ENCODE peak calls at places on chromosome 18, in six cellular contexts. O, M, Y, N, D and T are unnamed samples.

GRCh38 chr18:1013951-1014350 is 109.3 kb downstream of the ADCYAP1 start:
- DNase-seq in O (no peak), M (no peak), Y (no peak), N (no peak), D (no peak), T (no peak)

GRCh38 chr18:63962137-63962536 is 7.7 kb upstream of the SERPINB8 start:
- DNase-seq in O (no peak), M (no peak), Y (no peak), N (no peak), D (no peak), T (no peak)

GRCh38 chr18:27501651-27502050 is 316.5 kb upstream of the CHST9 start:
- DNase-seq in O (no peak), M (no peak), Y (no peak), N (no peak), D (no peak), T (no peak)

GRCh38 chr18:26819046-26819445 is 46.5 kb downstream of the AQP4 start:
- DNase-seq in O (no peak), M (no peak), Y (no peak), N (no peak), D (no peak), T (no peak)

GRCh38 chr18:37571266-37571665 is 5.7 kb upstream of the CELF4 start:
- DNase-seq in O (no peak), M (no peak), Y (no peak), N (no peak), D (no peak), T (no peak)

GRCh38 chr18:29862824-29863223 is 1179.7 kb downstream of the DSC3 start:
- DNase-seq in O (no peak), M (no peak), Y (no peak), N (no peak), D (no peak), T (no peak)

GRCh38 chr18:10015941-10016819 is 102.4 kb downstream of the VAPA start:
- DNase-seq in O (peak), M (no peak), Y (no peak), N (peak), D (no peak), T (peak)

GRCh38 chr18:697771-698170 is 14.7 kb downstream of the ENOSF1 start:
- DNase-seq in O (no peak), M (no peak), Y (no peak), N (no peak), D (no peak), T (no peak)

GRCh38 chr18:13437801-13438506 is 219.4 kb downstream of the LDLRAD4 start:
- DNase-seq in O (no peak), M (no peak), Y (no peak), N (peak), D (peak), T (no peak)

GRCh38 chr18:3451166-3451988 is 1.4 kb downstream of the TGIF1 start:
- DNase-seq in O (peak), M (peak), Y (peak), N (peak), D (peak), T (peak)

GRCh38 chr18:44579028-44579692 is 101.5 kb upstream of the SETBP1 start:
- DNase-seq in O (peak), M (peak), Y (peak), N (no peak), D (no peak), T (peak)

GRCh38 chr18:31223371-31223770 is 60.7 kb upstream of the DSC1 start:
- DNase-seq in O (no peak), M (no peak), Y (no peak), N (no peak), D (no peak), T (no peak)

GRCh38 chr18:61333746-61334490 is 688 bp downstream of the CDH20 start:
- DNase-seq in O (peak), M (no peak), Y (no peak), N (no peak), D (no peak), T (peak)

GRCh38 chr18:22346342-22346967 is 71.3 kb downstream of the CTAGE1 start:
- DNase-seq in O (peak), M (no peak), Y (no peak), N (no peak), D (peak), T (peak)

GRCh38 chr18:37668971-37669747 is 103.6 kb upstream of the CELF4 start:
- DNase-seq in O (no peak), M (no peak), Y (no peak), N (peak), D (no peak), T (no peak)

GRCh38 chr18:62788891-62789290 is 73.5 kb downstream of the PHLPP1 start:
- DNase-seq in O (peak), M (no peak), Y (no peak), N (no peak), D (peak), T (peak)

GRCh38 chr18:28267276-28267675 is 90.3 kb upstream of the CDH2 start:
- DNase-seq in O (no peak), M (no peak), Y (no peak), N (no peak), D (no peak), T (no peak)

GRCh38 chr18:33472554-33472953 is 32.0 kb upstream of the CCDC178 start:
- DNase-seq in O (no peak), M (no peak), Y (no peak), N (no peak), D (no peak), T (no peak)

GRCh38 chr18:63559567-63560491 is 17.7 kb downstream of the SERPINB12 start:
- DNase-seq in O (no peak), M (peak), Y (no peak), N (no peak), D (no peak), T (no peak)

GRCh38 chr18:35513181-35513932 is 15.6 kb upstream of the INO80C start:
- DNase-seq in O (peak), M (no peak), Y (no peak), N (no peak), D (peak), T (peak)

GRCh38 chr18:41155025-41155424 is 800.0 kb upstream of the PIK3C3 start:
- DNase-seq in O (no peak), M (no peak), Y (no peak), N (no peak), D (no peak), T (no peak)

GRCh38 chr18:21496277-21496835 is 104.1 kb downstream of the ESCO1 start:
- DNase-seq in O (no peak), M (no peak), Y (no peak), N (no peak), D (no peak), T (no peak)

GRCh38 chr18:49494660-49495059 is 7.6 kb upstream of the C18orf32 start:
- DNase-seq in O (no peak), M (no peak), Y (no peak), N (no peak), D (no peak), T (no peak)

GRCh38 chr18:49495074-49495473 is 8.0 kb upstream of the C18orf32 start:
- DNase-seq in O (no peak), M (no peak), Y (no peak), N (no peak), D (no peak), T (no peak)

GRCh38 chr18:49499046-49499637 is 12.1 kb upstream of the C18orf32 start:
- DNase-seq in O (no peak), M (no peak), Y (no peak), N (no peak), D (no peak), T (no peak)

GRCh38 chr18:49495480-49495879 is 8.4 kb upstream of the C18orf32 start:
- DNase-seq in O (no peak), M (no peak), Y (no peak), N (no peak), D (no peak), T (no peak)

GRCh38 chr18:49500136-49500921 is 13.3 kb upstream of the C18orf32 start:
- DNase-seq in O (no peak), M (no peak), Y (no peak), N (no peak), D (no peak), T (no peak)
- TF ChIP-seq CTCF in O (no peak), M (no peak), Y (no peak), N (no peak), D (no peak), T (peak)

DNA sequence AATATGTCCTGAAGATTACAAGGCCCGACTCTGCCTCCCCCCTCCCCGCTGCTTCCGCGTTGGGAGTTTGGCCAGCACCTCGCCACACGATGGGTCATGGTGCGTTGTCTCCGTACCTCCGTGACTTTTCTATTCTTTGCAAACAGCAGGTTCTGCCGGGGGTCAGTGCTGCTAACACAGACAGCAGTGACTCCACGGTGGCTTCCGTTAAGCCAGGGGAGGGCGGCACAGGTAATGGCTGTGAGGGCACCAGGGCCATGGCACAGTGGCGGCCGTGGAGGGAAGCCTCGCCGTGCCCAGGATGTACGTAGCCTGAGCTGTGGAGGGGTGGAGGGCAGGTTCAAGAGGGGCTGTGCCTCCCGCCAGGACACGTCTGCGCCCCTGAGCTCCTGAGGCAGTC is 115.5 kb downstream of the NFATC1 start:
- DNase-seq in O (no peak), M (no peak), Y (no peak), N (peak), D (peak), T (no peak)
- H3K4me3 ChIP-seq in O (no peak), M (no peak), Y (no peak), N (no peak), D (no peak), T (no peak)

DNA sequence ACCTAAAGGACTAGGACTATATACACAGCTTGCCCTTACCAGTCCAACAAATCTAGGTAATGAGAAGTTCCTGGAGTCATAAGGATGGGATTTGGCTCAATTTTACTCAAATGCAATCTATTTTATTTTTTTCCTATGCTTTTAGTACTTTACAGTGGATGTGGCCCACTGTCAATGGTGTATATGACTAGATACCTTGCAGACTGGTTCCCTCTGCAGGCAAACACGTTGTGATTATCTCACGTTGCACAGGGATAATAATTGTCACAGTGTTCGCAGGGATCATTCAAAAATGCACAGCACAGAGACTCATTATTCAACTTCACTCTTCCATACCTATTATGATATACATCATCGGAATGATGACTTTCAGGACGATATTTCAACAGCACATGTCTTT is 359.7 kb downstream of the MBD2 start:
- DNase-seq in O (no peak), M (no peak), Y (no peak), N (no peak), D (no peak), T (peak)
- TF ChIP-seq CTCF in O (peak), M (no peak), Y (no peak), N (no peak), D (no peak), T (peak)

GRCh38 chr18:57802166-57802868 is 798 bp downstream of the ATP8B1 start:
- DNase-seq in O (no peak), M (no peak), Y (no peak), N (no peak), D (no peak), T (no peak)
- H3K4me3 ChIP-seq in O (peak), M (no peak), Y (peak), N (peak), D (peak), T (peak)